ENCODE peak calls at places on chromosome 12, in seven cellular contexts. T is breast epithelium; E is stimulated activated CD4-positive, alpha-beta T cell treated with anti-CD3 and anti-CD28 coated beads, Interleukin-4, amount 100 ng/mL, for 1 hour; L is stimulated activated CD8-positive, alpha-beta memory T cell treated with anti-CD3 and anti-CD28 coated beads, Interleukin-12 subunit alpha, Interleukin-12 subunit beta, amount 100 ng/mL, for 4 hours; B is NCI-H2081; A is COR-L47; O is sigmoid colon. J is an unnamed sample.

GRCh38 chr12:916240-916639 is 33.3 kb downstream of the RAD52 start:
- DNase-seq in A (no peak), B (no peak), O (no peak), L (no peak), T (no peak), E (no peak), J (no peak)

GRCh38 chr12:132776816-132777568 is 15.4 kb upstream of the ANKLE2 start:
- DNase-seq in T (no peak), B (no peak), O (peak; percentile 82), L (no peak), A (no peak), E (no peak), J (no peak)

GRCh38 chr12:30862486-30862885 is 64.1 kb upstream of the TSPAN11 start:
- DNase-seq in A (no peak), T (no peak), B (peak; percentile 70), L (no peak), E (no peak), O (no peak), J (no peak)

GRCh38 chr12:5166976-5167375 is 123.3 kb downstream of the KCNA5 start:
- DNase-seq in L (no peak), B (no peak), O (no peak), E (no peak), T (no peak), A (no peak), J (no peak)

GRCh38 chr12:52206309-52207040 is 14.7 kb upstream of the KRT80 start:
- DNase-seq in L (no peak), E (no peak), O (peak; percentile 54), B (no peak), T (no peak), A (no peak), J (no peak)

GRCh38 chr12:132489078-132489601 is 811 bp upstream of the FBRSL1 start:
- DNase-seq in A (no peak), T (no peak), L (peak; percentile 65), O (peak; percentile 80), E (peak; percentile 62), B (no peak), J (peak; percentile 78)

GRCh38 chr12:93706824-93707223 is 29.6 kb downstream of the CRADD start:
- DNase-seq in T (no peak), A (no peak), L (no peak), B (no peak), O (no peak), E (no peak), J (no peak)

GRCh38 chr12:92859650-92860386 is 69.3 kb downstream of the EEA1 start:
- DNase-seq in A (peak; percentile 86), O (no peak), E (no peak), L (no peak), T (no peak), B (peak; percentile 93), J (no peak)

GRCh38 chr12:53325539-53326061 is 4.2 kb upstream of the AAAS start:
- DNase-seq in E (peak; percentile 32), O (peak; percentile 73), B (no peak), A (peak; percentile 10), L (no peak), T (no peak), J (peak; percentile 73)

GRCh38 chr12:113987261-113988063 is 21.3 kb upstream of the RBM19 start:
- DNase-seq in B (no peak), L (no peak), T (no peak), E (no peak), A (no peak), O (no peak), J (no peak)

GRCh38 chr12:109545826-109546225 is 27.5 kb downstream of the MMAB start:
- DNase-seq in B (no peak), O (no peak), A (no peak), E (no peak), T (no peak), L (no peak), J (no peak)

GRCh38 chr12:5428332-5429221 is 3.3 kb upstream of the NTF3 start:
- DNase-seq in A (no peak), L (no peak), T (no peak), E (no peak), O (no peak), B (peak; percentile 67), J (no peak)

GRCh38 chr12:107731376-107731775 is 29.6 kb downstream of the PRDM4 start:
- DNase-seq in O (no peak), A (no peak), T (no peak), B (no peak), L (no peak), E (no peak), J (no peak)

GRCh38 chr12:3973939-3974644 is 100.9 kb upstream of the PARP11 start:
- DNase-seq in T (no peak), L (no peak), B (no peak), O (no peak), A (no peak), E (no peak), J (no peak)

GRCh38 chr12:105922670-105923102 is 216.1 kb downstream of the NUAK1 start:
- DNase-seq in O (no peak), B (no peak), T (no peak), L (no peak), E (no peak), A (no peak), J (no peak)

GRCh38 chr12:111055181-111055880 is 135.0 kb upstream of the MYL2 start:
- DNase-seq in O (peak; percentile 59), L (no peak), E (no peak), B (no peak), A (no peak), T (no peak), J (no peak)

GRCh38 chr12:112239881-112240280 is 114.5 kb downstream of the TRAFD1 start:
- DNase-seq in L (no peak), T (no peak), O (no peak), B (no peak), E (no peak), A (no peak), J (no peak)